ENCODE peak calls at places on chromosomes 1 and 21, in five cellular contexts. Y is prostate gland, X is sigmoid colon, H is transverse colon, M is spleen. D is an unnamed sample.

GRCh38 chr1:9724706-9725476 is 73.4 kb downstream of the PIK3CD start:
- DNase-seq in X (peak), M (peak), H (peak), Y (no peak), D (no peak)

GRCh38 chr1:27402349-27402754 is 9.9 kb downstream of the GPR3 start:
- DNase-seq in H (peak), M (peak), Y (peak), X (peak), D (peak)

GRCh38 chr1:54488831-54489626 is 59.0 kb upstream of the ACOT11 start:
- DNase-seq in M (peak), Y (peak), X (peak), H (peak), D (peak)

GRCh38 chr1:61539720-61540462 is 185.1 kb downstream of the TM2D1 start:
- DNase-seq in H (no peak), M (no peak), Y (no peak), X (no peak), D (peak)

GRCh38 chr1:4467241-4467640 is 187.2 kb upstream of the AJAP1 start:
- DNase-seq in M (no peak), X (no peak), H (no peak), Y (no peak), D (no peak)

GRCh38 chr1:198444792-198445191 is 95.7 kb downstream of the ATP6V1G3 start:
- DNase-seq in M (no peak), X (no peak), H (no peak), Y (no peak), D (no peak)

GRCh38 chr1:47434051-47434842 is 3.6 kb upstream of the FOXD2 start:
- DNase-seq in Y (peak), X (peak), M (no peak), H (peak), D (peak)

GRCh38 chr1:160021376-160022074 is 10.3 kb downstream of the PIGM start:
- DNase-seq in M (no peak), X (no peak), H (no peak), Y (no peak), D (no peak)

GRCh38 chr21:33383056-33383888 is 19.9 kb upstream of the IFNGR2 start:
- DNase-seq in Y (peak), M (peak), X (peak), H (peak), D (peak)

GRCh38 chr1:19770436-19771190 is 29.1 kb downstream of the TMCO4 start:
- DNase-seq in H (no peak), M (no peak), X (no peak), Y (peak), D (no peak)

GRCh38 chr1:117698398-117699160 is 92.7 kb downstream of the TENT5C start:
- DNase-seq in Y (no peak), M (no peak), H (no peak), X (no peak), D (no peak)

GRCh38 chr1:232988572-232989040 is 38.2 kb downstream of the NTPCR start:
- DNase-seq in Y (no peak), M (no peak), X (peak), H (no peak), D (no peak)

GRCh38 chr1:110508038-110508437 is 10.9 kb downstream of the KCNA10 start:
- DNase-seq in H (peak), Y (no peak), X (peak), M (no peak), D (peak)

GRCh38 chr1:26408604-26409003 is 2.0 kb upstream of the LIN28A start:
- DNase-seq in X (peak), H (peak), Y (peak), M (peak), D (peak)

GRCh38 chr1:167345386-167345733 is 124.7 kb downstream of the POU2F1 start:
- DNase-seq in Y (no peak), X (no peak), M (no peak), H (no peak), D (no peak)

GRCh38 chr1:241615043-241615974 is 24.9 kb downstream of the CHML start:
- DNase-seq in X (no peak), M (no peak), H (peak), Y (no peak), D (no peak)

GRCh38 chr21:33412832-33413519 is 9.8 kb downstream of the IFNGR2 start:
- DNase-seq in H (peak), X (no peak), M (no peak), Y (no peak), D (no peak)

GRCh38 chr1:3021801-3022401 is 634 bp downstream of the ACTRT2 start:
- DNase-seq in Y (no peak), M (peak), H (peak), X (peak), D (peak)

GRCh38 chr1:150567717-150568561 is 11.5 kb downstream of the MCL1 start:
- DNase-seq in Y (peak), H (peak), X (peak), M (peak), D (peak)

GRCh38 chr1:231919900-231920299 is 293.3 kb downstream of the DISC1 start:
- DNase-seq in M (no peak), X (no peak), Y (no peak), H (no peak), D (no peak)
- H3K4me3 ChIP-seq in M (no peak), X (no peak), Y (no peak), H (no peak), D (no peak)

DNA sequence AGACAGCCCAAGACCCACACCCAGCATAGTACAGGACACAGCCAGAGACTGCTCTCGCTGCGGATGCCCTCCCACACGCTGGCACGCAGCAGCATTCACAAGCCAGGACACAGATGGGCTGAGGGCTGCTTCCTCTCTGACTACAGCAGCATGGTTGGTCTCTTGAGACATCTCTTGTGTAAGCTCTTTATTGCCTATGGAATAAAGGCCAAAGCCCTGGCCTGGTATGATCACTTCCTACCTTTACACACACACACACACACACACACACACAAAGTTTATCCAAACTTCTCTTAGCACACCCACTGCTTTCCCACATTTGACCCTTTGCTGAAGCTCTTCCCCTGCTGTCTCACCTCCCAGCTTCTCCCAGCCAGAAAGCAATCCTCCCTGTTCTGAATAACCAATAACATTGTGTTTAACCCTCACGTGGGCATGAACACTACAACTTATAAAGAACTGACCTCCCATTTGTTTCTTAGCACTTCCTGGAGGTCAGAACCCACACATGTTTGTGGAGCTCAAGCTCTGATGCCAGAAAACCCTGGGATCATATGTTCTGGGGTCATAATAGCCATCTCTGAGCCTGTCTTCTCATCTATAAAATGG is 1.2 kb upstream of the LUZP1 start:
- DNase-seq in Y (peak), M (peak), X (peak), H (peak), D (peak)
- TF ChIP-seq POLR2A in Y (no peak), M (no peak), X (no peak), H (peak), D (no peak)

GRCh38 chr1:7915826-7916225 is 24.8 kb downstream of the TNFRSF9 start:
- DNase-seq in M (no peak), X (no peak), Y (no peak), H (no peak), D (no peak)

GRCh38 chr1:7916431-7916830 is 24.2 kb downstream of the TNFRSF9 start:
- DNase-seq in Y (no peak), M (no peak), H (no peak), X (no peak), D (no peak)

GRCh38 chr1:7922301-7922700 is 18.3 kb downstream of the TNFRSF9 start:
- DNase-seq in H (no peak), M (no peak), X (no peak), Y (no peak), D (no peak)

GRCh38 chr1:7919880-7920279 is 20.8 kb downstream of the TNFRSF9 start:
- DNase-seq in M (no peak), X (no peak), H (no peak), Y (no peak), D (no peak)

DNA sequence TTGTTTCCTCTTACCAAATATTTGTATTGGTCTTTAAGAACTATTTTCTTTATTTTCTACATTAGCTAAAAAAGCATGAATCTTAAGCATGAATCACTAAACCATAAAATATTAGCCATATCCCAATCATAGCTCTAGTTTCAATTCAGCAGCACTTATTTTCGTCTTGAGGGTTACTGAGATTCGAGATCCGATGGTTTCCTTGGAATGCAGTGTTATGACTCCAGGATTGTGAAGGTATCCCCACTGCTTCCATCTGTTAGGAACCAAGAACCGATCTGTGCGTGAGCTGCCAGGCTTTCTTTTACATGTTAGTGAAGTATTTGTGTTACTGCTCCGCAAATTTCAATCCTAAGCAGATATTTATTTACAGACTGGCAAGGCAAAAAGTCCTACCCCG is 18.9 kb downstream of the TNFRSF9 start:
- DNase-seq in M (no peak), Y (no peak), H (no peak), X (no peak), D (no peak)
- H3K4me3 ChIP-seq in M (no peak), Y (no peak), H (no peak), X (no peak), D (no peak)

DNA sequence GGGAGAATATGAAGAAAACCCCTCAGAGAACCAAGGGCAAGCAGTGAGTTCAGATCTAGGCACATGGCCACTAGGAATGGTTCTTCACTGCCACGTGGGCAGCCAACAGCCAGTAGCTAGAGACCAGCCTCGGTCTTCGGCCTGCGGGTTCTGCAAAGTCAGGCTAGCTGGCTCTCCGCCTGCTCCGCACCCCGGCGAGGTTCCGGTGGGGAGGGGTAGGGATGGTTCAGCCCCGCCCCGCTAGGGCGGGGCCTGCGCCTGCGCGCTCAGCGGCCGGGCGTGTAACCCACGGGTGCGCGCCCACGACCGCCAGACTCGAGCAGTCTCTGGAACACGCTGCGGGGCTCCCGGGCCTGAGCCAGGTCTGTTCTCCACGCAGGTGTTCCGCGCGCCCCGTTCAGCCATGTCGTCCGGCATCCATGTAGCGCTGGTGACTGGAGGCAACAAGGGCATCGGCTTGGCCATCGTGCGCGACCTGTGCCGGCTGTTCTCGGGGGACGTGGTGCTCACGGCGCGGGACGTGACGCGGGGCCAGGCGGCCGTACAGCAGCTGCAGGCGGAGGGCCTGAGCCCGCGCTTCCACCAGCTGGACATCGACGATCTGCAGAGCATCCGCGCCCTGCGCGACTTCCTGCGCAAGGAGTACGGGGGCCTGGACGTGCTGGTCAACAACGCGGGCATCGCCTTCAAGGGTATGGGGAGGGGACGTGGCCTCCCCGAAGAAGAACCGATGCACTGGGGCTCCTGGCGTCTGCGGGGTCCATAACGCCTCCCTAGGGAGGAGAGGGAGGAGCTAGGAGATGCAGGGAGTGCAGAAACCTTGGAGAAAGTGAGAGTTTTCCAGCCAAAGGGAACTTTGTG is at the start of gene CBR1:
- DNase-seq in Y (peak), H (peak), M (peak), X (peak), D (peak)
- TF ChIP-seq POLR2A in Y (peak), H (peak), M (peak), X (peak), D (no peak)

GRCh38 chr1:153533689-153534201 is 2.0 kb downstream of the S100A6 start:
- DNase-seq in Y (no peak), M (peak), H (peak), X (peak), D (peak)
- H3K4me3 ChIP-seq in Y (peak), M (peak), H (peak), X (peak), D (no peak)

GRCh38 chr1:99766378-99766800 is at the start of gene FRRS1:
- DNase-seq in H (peak), X (no peak), M (peak), Y (peak), D (peak)
- TF ChIP-seq POLR2A in H (peak), X (no peak), M (no peak), Y (peak), D (no peak)

GRCh38 chr1:6359568-6360496 is 33.7 kb downstream of the ACOT7 start:
- DNase-seq in Y (peak), H (peak), X (peak), M (peak), D (no peak)

GRCh38 chr1:6360517-6360916 is 33.0 kb downstream of the ACOT7 start:
- DNase-seq in M (no peak), Y (no peak), H (peak), X (no peak), D (no peak)

GRCh38 chr1:6357243-6357929 is 36.2 kb downstream of the ACOT7 start:
- DNase-seq in M (no peak), Y (no peak), H (peak), X (no peak), D (no peak)

GRCh38 chr1:6358144-6358624 is 35.4 kb downstream of the ACOT7 start:
- DNase-seq in Y (no peak), X (no peak), M (no peak), H (no peak), D (no peak)

DNA sequence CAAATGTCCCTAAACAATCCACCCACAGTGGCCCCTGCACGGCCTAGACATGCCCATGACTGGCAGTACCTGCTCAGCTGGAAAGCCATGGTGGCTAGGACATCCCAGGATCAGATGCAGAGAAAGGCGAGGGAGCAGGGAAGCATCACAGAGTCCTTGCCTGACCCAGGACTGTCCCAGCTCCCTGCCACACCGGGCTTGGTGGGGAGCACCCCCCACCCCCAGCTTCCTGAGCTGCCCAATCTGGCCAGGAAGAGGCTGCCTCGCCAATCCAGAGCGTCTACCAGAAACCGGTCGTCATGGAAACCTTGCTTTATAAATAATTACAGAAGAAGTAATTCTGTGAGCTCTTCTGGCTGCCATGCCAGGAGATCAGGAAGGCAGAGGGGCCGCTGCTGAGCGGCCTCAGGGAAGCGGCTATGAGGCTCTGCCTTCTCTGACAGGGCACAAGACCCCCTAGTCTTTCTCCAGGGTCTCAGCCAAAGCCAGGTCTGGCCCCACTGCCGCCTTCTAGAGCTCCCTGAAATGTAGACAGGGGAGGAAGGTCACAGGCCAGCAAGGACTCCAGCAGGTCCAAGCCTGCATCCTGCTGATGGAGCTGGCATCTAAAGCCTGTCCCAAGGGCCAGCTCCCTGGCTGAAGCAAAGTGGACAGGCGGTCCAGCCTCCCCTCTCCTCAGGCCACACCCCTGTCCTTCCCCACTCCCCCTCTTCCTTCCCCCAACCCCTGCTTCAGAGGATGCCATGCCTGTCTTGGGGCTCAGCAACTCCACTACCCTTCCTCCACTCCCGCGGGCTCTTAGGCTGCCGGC is 34.6 kb downstream of the ACOT7 start:
- DNase-seq in H (peak), M (peak), X (no peak), Y (no peak), D (no peak)
- H3K4me3 ChIP-seq in H (no peak), M (no peak), X (no peak), Y (no peak), D (no peak)

GRCh38 chr1:228087771-228088251 is 5.3 kb downstream of the ARF1 start:
- DNase-seq in H (peak), X (peak), M (peak), Y (no peak), D (no peak)
- TF ChIP-seq POLR2A in H (no peak), X (no peak), M (no peak), Y (no peak), D (no peak)

D was measured in lower leg skin.